ENCODE peak calls at places on chromosomes 5 and 9, in five cellular contexts. D is thyroid gland, Y is breast epithelium, M is HT-29, I is fibroblast of the aortic adventitia. P is an unnamed sample.

GRCh38 chr5:148011407-148012124 is 52.2 kb upstream of the SPINK5 start:
- DNase-seq in I (peak; percentile 66), M (peak; percentile 85), D (no peak), Y (no peak), P (no peak)

GRCh38 chr9:35335164-35335563 is 154.7 kb upstream of the RUSC2 start:
- DNase-seq in M (no peak), I (peak; percentile 33), Y (no peak), D (no peak), P (no peak)

GRCh38 chr5:26282190-26282589 is 756.2 kb downstream of the CDH9 start:
- DNase-seq in I (no peak), Y (no peak), M (no peak), D (no peak), P (no peak)

GRCh38 chr9:130138791-130139190 is 33.4 kb upstream of the NCS1 start:
- DNase-seq in I (peak; percentile 98), M (peak; percentile 8), Y (peak; percentile 76), D (peak; percentile 92), P (no peak)

GRCh38 chr9:108956098-108956533 is 21.9 kb downstream of the ABITRAM start:
- DNase-seq in Y (no peak), M (no peak), I (no peak), D (no peak), P (no peak)

GRCh38 chr5:179166886-179167841 is 107.0 kb downstream of the ZNF354C start:
- DNase-seq in D (peak; percentile 41), Y (no peak), M (peak; percentile 14), I (peak; percentile 68), P (peak; percentile 11)

GRCh38 chr5:123681061-123681460 is 169.1 kb downstream of the CSNK1G3 start:
- DNase-seq in I (no peak), Y (no peak), D (no peak), M (no peak), P (no peak)

GRCh38 chr5:154276932-154277331 is 86.4 kb downstream of the GALNT10 start:
- DNase-seq in D (no peak), Y (no peak), I (peak; percentile 99), M (no peak), P (no peak)

GRCh38 chr9:127139775-127140174 is 17.3 kb upstream of the ANGPTL2 start:
- DNase-seq in M (no peak), Y (peak; percentile 16), D (no peak), I (no peak), P (no peak)

GRCh38 chr9:111965566-111966019 is 69.0 kb downstream of the UGCG start:
- DNase-seq in M (peak; percentile 77), Y (no peak), D (no peak), I (peak; percentile 91), P (no peak)

GRCh38 chr5:1134478-1134877 is 22.6 kb upstream of the SLC12A7 start:
- DNase-seq in M (peak; percentile 67), I (no peak), D (no peak), Y (no peak), P (no peak)

GRCh38 chr5:1203311-1203967 is 2.0 kb downstream of the SLC6A19 start:
- DNase-seq in D (no peak), Y (no peak), M (no peak), I (no peak), P (no peak)

GRCh38 chr5:149831492-149831891 is 101.4 kb downstream of the PPARGC1B start:
- DNase-seq in Y (no peak), M (no peak), D (no peak), I (peak; percentile 22), P (no peak)

GRCh38 chr9:75148551-75148950 is 60.2 kb downstream of the OSTF1 start:
- DNase-seq in I (peak; percentile 88), D (no peak), M (no peak), Y (no peak), P (no peak)

GRCh38 chr5:120160120-120160895 is 303.8 kb upstream of the PRR16 start:
- DNase-seq in M (no peak), I (peak; percentile 63), D (no peak), Y (no peak), P (no peak)

GRCh38 chr5:126917918-126918623 is 112.3 kb downstream of the MARCHF3 start:
- DNase-seq in I (peak; percentile 59), Y (no peak), M (no peak), D (peak; percentile 15), P (no peak)

GRCh38 chr5:126280820-126281219 is 142.4 kb upstream of the GRAMD2B start:
- DNase-seq in Y (no peak), I (no peak), M (no peak), D (no peak), P (no peak)

GRCh38 chr9:93930070-93930469 is 25.1 kb downstream of the BARX1 start:
- DNase-seq in M (no peak), I (no peak), D (no peak), Y (no peak), P (no peak)

GRCh38 chr5:177045628-177046027 is 23.1 kb downstream of the ZNF346 start:
- DNase-seq in M (no peak), Y (no peak), I (no peak), D (no peak), P (no peak)

GRCh38 chr9:76655970-76656369 is 108.3 kb upstream of the PCA3 start:
- DNase-seq in Y (no peak), I (no peak), M (no peak), D (no peak), P (no peak)

GRCh38 chr9:4519604-4520003 is 29.3 kb downstream of the SLC1A1 start:
- DNase-seq in M (no peak), Y (no peak), I (no peak), D (no peak), P (no peak)

GRCh38 chr5:91178461-91178860 is 204.7 kb downstream of the ARRDC3 start:
- DNase-seq in D (no peak), M (no peak), I (peak; percentile 67), Y (no peak), P (no peak)

GRCh38 chr5:59238126-59238902 is 655.2 kb downstream of the PDE4D start:
- DNase-seq in I (no peak), Y (no peak), M (no peak), D (no peak), P (no peak)

GRCh38 chr9:100011062-100011681 is 87.6 kb downstream of the ERP44 start:
- DNase-seq in Y (no peak), D (no peak), M (peak; percentile 77), I (peak; percentile 59), P (peak; percentile 51)

GRCh38 chr5:73892218-73892617 is 266.2 kb downstream of the ARHGEF28 start:
- DNase-seq in Y (no peak), M (no peak), D (no peak), I (no peak), P (no peak)

GRCh38 chr9:124210697-124211096 is 47.1 kb upstream of the NEK6 start:
- DNase-seq in M (no peak), D (no peak), I (no peak), Y (no peak), P (no peak)

GRCh38 chr5:32283061-32283460 is 29.7 kb downstream of the MTMR12 start:
- DNase-seq in I (no peak), D (no peak), Y (no peak), M (no peak), P (no peak)

GRCh38 chr5:74575741-74576538 is 64.6 kb downstream of the ENC1 start:
- DNase-seq in M (peak; percentile 80), I (peak; percentile 76), Y (no peak), D (no peak), P (no peak)

GRCh38 chr9:130235558-130236435 is 29.8 kb upstream of the HMCN2 start:
- DNase-seq in D (peak; percentile 59), Y (peak; percentile 39), I (peak; percentile 57), M (peak; percentile 64), P (peak; percentile 39)

GRCh38 chr9:16726023-16726422 is 144.4 kb downstream of the BNC2 start:
- DNase-seq in I (peak; percentile 74), Y (no peak), M (no peak), D (peak; percentile 17), P (no peak)

GRCh38 chr9:24071736-24072135 is 245.7 kb upstream of the ELAVL2 start:
- DNase-seq in M (no peak), Y (no peak), D (no peak), I (no peak), P (no peak)

GRCh38 chr5:160923927-160924705 is 72.1 kb upstream of the ATP10B start:
- DNase-seq in I (no peak), D (peak; percentile 84), M (peak; percentile 98), Y (peak; percentile 49), P (peak; percentile 20)

P was measured in NT2/D1.